ENCODE peak calls at places on chromosomes 11 and 22, in nine cellular contexts. D is foreskin fibroblast, O is fibroblast of mammary gland, Y is bronchial epithelial cell, I is astrocyte of the spinal cord, X is brain microvascular endothelial cell, P is heart right ventricle, U is suprapubic skin, V is mesothelial cell of epicardium. W is an unnamed sample.

GRCh38 chr11:32374261-32374711 is 61.1 kb downstream of the WT1 start:
- DNase-seq in D (no peak), U (no peak), O (peak), P (no peak), X (no peak), I (no peak), Y (no peak), V (no peak), W (peak)

GRCh38 chr11:122104381-122104780 is 11.6 kb downstream of the BLID start:
- DNase-seq in D (no peak), U (no peak), V (no peak), Y (no peak), O (no peak), P (no peak), X (no peak), I (no peak), W (no peak)

GRCh38 chr11:76670475-76671235 is at the start of gene LRRC32:
- DNase-seq in I (no peak), O (no peak), P (peak), V (no peak), X (no peak), D (no peak), U (peak), Y (no peak), W (peak)

GRCh38 chr11:100671471-100671870 is 15.6 kb upstream of the ARHGAP42 start:
- DNase-seq in I (no peak), U (no peak), X (peak), D (no peak), O (no peak), P (no peak), Y (no peak), V (no peak), W (no peak)

GRCh38 chr11:19874241-19874640 is 161.6 kb downstream of the NAV2 start:
- DNase-seq in I (no peak), P (no peak), O (no peak), D (no peak), V (no peak), X (no peak), U (no peak), Y (no peak), W (no peak)

GRCh38 chr11:45518096-45518852 is 147.1 kb downstream of the CHST1 start:
- DNase-seq in I (no peak), D (no peak), P (no peak), V (no peak), O (no peak), X (no peak), U (no peak), Y (no peak), W (no peak)

GRCh38 chr11:134907636-134908035 is 495.6 kb upstream of the B3GAT1 start:
- DNase-seq in Y (no peak), U (no peak), O (no peak), X (no peak), V (no peak), D (no peak), I (no peak), P (no peak), W (no peak)

GRCh38 chr22:23763579-23764331 is 965 bp downstream of the C22orf15 start:
- DNase-seq in U (no peak), D (no peak), P (peak), V (no peak), X (no peak), O (no peak), I (no peak), Y (no peak), W (no peak)

GRCh38 chr11:1448882-1449281 is 37.7 kb downstream of the MOB2 start:
- DNase-seq in I (no peak), X (no peak), O (no peak), U (no peak), D (no peak), Y (no peak), V (no peak), P (no peak), W (no peak)

GRCh38 chr11:285021-285893 is 3.7 kb upstream of the PGGHG start:
- DNase-seq in X (no peak), V (no peak), I (no peak), D (no peak), P (no peak), O (no peak), U (no peak), Y (no peak), W (no peak)

GRCh38 chr22:22384668-22385244 is 123.8 kb downstream of the ZNF280B start:
- DNase-seq in P (no peak), I (no peak), D (no peak), O (no peak), X (no peak), V (no peak), U (no peak), Y (no peak), W (no peak)

GRCh38 chr11:133832096-133833081 is 12.9 kb downstream of the SPATA19 start:
- DNase-seq in U (no peak), O (no peak), V (no peak), I (no peak), D (no peak), Y (no peak), X (no peak), P (no peak), W (no peak)

GRCh38 chr22:25902402-25902801 is 160.4 kb downstream of the MYO18B start:
- DNase-seq in U (no peak), D (no peak), X (no peak), V (no peak), P (no peak), Y (no peak), O (no peak), I (no peak), W (no peak)

GRCh38 chr11:94735907-94736306 is 32.2 kb upstream of the AMOTL1 start:
- DNase-seq in U (no peak), P (no peak), D (no peak), Y (no peak), X (no peak), I (no peak), O (no peak), V (no peak), W (no peak)
- TF ChIP-seq CTCF in U (no peak), P (no peak), D (no peak), Y (no peak), X (no peak), I (no peak), O (no peak), V (no peak), W (no peak)

GRCh38 chr11:64042301-64042700 is 6.6 kb downstream of the FLRT1 start:
- DNase-seq in Y (no peak), X (no peak), D (no peak), O (no peak), P (no peak), I (no peak), U (no peak), V (no peak), W (no peak)

GRCh38 chr11:64038500-64038899 is 2.8 kb downstream of the FLRT1 start:
- DNase-seq in Y (no peak), X (no peak), P (no peak), D (no peak), V (no peak), I (no peak), O (no peak), U (no peak), W (no peak)

GRCh38 chr11:64039012-64039665 is 3.4 kb downstream of the FLRT1 start:
- DNase-seq in P (no peak), X (no peak), V (no peak), I (no peak), O (no peak), D (no peak), Y (no peak), U (no peak), W (no peak)

GRCh38 chr11:64041846-64042245 is 6.1 kb downstream of the FLRT1 start:
- DNase-seq in O (no peak), X (no peak), Y (no peak), V (no peak), I (no peak), P (no peak), D (no peak), U (no peak), W (no peak)

GRCh38 chr11:64040684-64041267 is 5.0 kb downstream of the FLRT1 start:
- DNase-seq in P (no peak), I (no peak), V (no peak), O (no peak), U (no peak), D (no peak), X (no peak), Y (no peak), W (no peak)
- TF ChIP-seq CTCF in P (no peak), I (peak), V (no peak), O (peak), U (no peak), D (peak), X (peak), Y (peak), W (peak)

GRCh38 chr11:116553482-116553881 is 219.3 kb downstream of the BUD13 start:
- DNase-seq in O (no peak), D (no peak), I (no peak), Y (no peak), P (no peak), V (no peak), U (no peak), X (no peak), W (no peak)
- TF ChIP-seq CTCF in O (no peak), D (no peak), I (no peak), Y (no peak), P (no peak), V (no peak), U (no peak), X (no peak), W (no peak)

DNA sequence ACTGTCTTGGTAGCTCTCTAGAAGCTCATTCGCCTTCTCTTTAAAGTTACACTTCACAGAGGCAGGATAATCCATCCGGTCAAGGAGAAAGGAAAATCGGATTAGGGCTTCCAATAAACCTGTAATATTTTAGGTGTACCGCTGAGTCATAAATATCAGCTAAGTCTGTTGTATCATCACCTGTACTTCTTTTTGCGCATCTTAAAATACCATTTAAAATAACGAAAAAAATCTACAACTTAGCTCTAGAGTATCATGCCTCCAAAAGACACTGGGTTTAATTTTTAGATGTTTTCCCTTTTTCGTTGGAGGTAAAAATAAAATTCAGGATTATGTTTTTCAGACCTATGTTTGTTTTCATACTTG is 41.5 kb upstream of the INCENP start:
- DNase-seq in D (no peak), P (no peak), X (no peak), O (no peak), I (no peak), Y (no peak), U (no peak), V (no peak), W (no peak)
- TF ChIP-seq CTCF in D (no peak), P (no peak), X (no peak), O (no peak), I (no peak), Y (no peak), U (no peak), V (peak), W (peak)

DNA sequence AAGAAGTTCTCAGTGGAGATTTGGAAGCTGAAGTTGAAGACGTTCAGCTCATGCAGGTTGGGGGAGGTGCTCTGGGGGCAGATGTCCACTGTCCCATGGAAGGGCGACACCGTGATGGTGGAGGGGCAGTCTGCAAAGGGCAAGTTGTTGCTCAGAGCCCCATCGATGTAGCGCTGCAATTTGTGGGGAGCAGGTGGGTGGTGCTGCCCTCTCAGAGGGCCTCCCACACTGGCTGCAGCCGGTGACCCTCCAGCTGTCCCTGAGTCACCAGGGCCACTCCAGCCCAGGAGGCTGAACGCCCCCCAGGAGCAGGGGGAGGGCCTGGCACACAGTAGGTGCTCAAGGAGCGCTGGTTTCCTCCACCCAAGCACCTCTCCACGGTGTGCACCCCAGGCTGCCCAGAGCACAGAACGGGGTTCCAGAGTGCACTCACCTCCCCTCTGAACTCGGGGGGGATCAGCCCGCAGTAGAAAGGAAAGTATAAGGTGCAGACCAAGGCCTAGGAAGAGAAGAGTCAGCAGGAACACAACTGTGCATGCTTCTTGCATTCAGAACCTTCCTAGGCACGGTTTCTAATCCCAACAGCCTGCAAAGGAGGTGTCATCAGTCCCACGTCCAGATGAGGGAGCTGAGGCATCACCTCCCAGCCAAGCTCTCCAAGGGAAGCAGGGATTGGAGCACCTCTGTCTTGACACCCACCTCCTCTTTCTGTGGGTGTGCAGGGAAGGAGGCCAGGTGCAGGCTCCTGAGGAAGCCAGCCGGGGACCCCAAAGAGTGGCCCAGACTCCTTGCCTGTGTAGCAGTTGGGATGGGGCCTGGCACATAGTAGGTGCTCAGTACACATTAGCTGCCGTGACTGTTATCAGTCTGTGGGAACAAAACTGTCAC is 2.2 kb downstream of the PNPLA5 start:
- DNase-seq in P (no peak), O (peak), U (no peak), D (peak), Y (peak), X (no peak), I (peak), V (no peak), W (no peak)
- TF ChIP-seq CTCF in P (no peak), O (peak), U (no peak), D (peak), Y (peak), X (peak), I (peak), V (no peak), W (no peak)

W was measured in CD14-positive monocyte.